ENCODE peak calls at places on chromosomes 11 and 22, in four cellular contexts. E is breast epithelium, Y is SK-N-SH, R is transverse colon. Q is an unnamed sample.

GRCh38 chr22:48760481-48761238 is 1067.0 kb downstream of the BRD1 start:
- DNase-seq in E (no peak), Y (no peak), R (no peak), Q (no peak)

GRCh38 chr11:120431633-120432032 is 79.9 kb upstream of the GRIK4 start:
- DNase-seq in Y (peak), R (no peak), E (no peak), Q (peak)

GRCh38 chr11:120908521-120909181 is 115.3 kb upstream of the TBCEL start:
- DNase-seq in E (no peak), R (no peak), Y (no peak), Q (no peak)

GRCh38 chr11:8309862-8310261 is 46.2 kb upstream of the LMO1 start:
- DNase-seq in E (no peak), Y (peak), R (no peak), Q (no peak)

GRCh38 chr22:17412232-17412631 is 43.0 kb downstream of the CECR2 start:
- DNase-seq in R (no peak), Y (no peak), E (no peak), Q (no peak)

GRCh38 chr11:94519478-94520084 is 7.3 kb downstream of the C11orf97 start:
- DNase-seq in Y (peak), R (no peak), E (no peak), Q (peak)

GRCh38 chr11:10456519-10456918 is 1.5 kb downstream of the AMPD3 start:
- DNase-seq in Y (no peak), R (no peak), E (no peak), Q (no peak)

GRCh38 chr11:19607656-19608360 is 104.8 kb upstream of the NAV2 start:
- DNase-seq in E (no peak), R (no peak), Y (no peak), Q (no peak)

GRCh38 chr11:11841121-11841604 is 609 bp upstream of the USP47 start:
- DNase-seq in E (peak), R (peak), Y (no peak), Q (no peak)

GRCh38 chr22:41217553-41218157 is 12.5 kb downstream of the L3MBTL2 start:
- DNase-seq in R (peak), E (peak), Y (no peak), Q (peak)

GRCh38 chr22:30245985-30246901 is at the start of gene LIF:
- DNase-seq in Y (peak), E (no peak), R (peak), Q (peak)

GRCh38 chr11:17516551-17517150 is 27.6 kb downstream of the USH1C start:
- DNase-seq in R (no peak), Y (no peak), E (no peak), Q (no peak)

GRCh38 chr22:36162127-36163034 is 1.8 kb upstream of the APOL3 start:
- DNase-seq in E (no peak), R (no peak), Y (no peak), Q (no peak)

GRCh38 chr11:116893437-116893836 is 56.0 kb upstream of the APOA1 start:
- DNase-seq in E (no peak), R (no peak), Y (no peak), Q (no peak)

GRCh38 chr22:44871782-44872181 is 119.4 kb downstream of the ARHGAP8 start:
- DNase-seq in R (no peak), E (no peak), Y (no peak), Q (no peak)

GRCh38 chr11:57761301-57762234 is at the start of gene CTNND1:
- DNase-seq in Y (peak), E (peak), R (peak), Q (peak)

GRCh38 chr22:22059476-22060002 is 77.0 kb upstream of the TOP3B start:
- DNase-seq in R (no peak), E (no peak), Y (no peak), Q (no peak)

GRCh38 chr11:65034423-65034822 is 6.6 kb upstream of the SAC3D1 start:
- DNase-seq in Y (no peak), E (no peak), R (no peak), Q (no peak)

GRCh38 chr11:65035579-65035978 is 5.4 kb upstream of the SAC3D1 start:
- DNase-seq in R (no peak), E (no peak), Y (no peak), Q (no peak)

GRCh38 chr11:65040520-65041205 is 347 bp upstream of the SAC3D1 start:
- DNase-seq in R (peak), E (peak), Y (peak), Q (peak)

GRCh38 chr11:65041206-65042035 is at the start of gene SAC3D1:
- DNase-seq in R (peak), Y (peak), E (no peak), Q (peak)

DNA sequence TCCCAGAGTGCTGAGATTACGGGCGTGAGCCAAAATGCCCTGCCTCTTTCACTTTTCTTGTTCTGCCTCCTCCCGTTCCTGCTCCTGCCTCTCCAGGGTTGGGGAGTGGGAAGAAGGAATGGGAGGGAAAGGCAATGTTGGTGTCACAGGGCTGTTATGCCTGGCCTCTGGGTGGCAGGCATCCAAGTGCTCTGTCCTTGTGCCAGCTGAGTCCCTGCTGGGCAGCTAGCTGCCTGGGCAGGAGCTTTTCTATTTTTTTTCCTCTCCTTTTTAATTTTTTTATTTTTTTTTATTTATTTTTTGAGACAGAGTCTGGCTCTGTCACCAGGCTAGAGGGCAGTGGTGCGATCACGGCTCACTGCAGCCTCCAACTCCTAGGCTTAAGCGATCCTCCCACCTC is 4.1 kb upstream of the SAC3D1 start:
- DNase-seq in R (peak), Y (no peak), E (no peak), Q (no peak)
- TF ChIP-seq CTCF in R (no peak), Y (no peak), E (no peak), Q (no peak)

DNA sequence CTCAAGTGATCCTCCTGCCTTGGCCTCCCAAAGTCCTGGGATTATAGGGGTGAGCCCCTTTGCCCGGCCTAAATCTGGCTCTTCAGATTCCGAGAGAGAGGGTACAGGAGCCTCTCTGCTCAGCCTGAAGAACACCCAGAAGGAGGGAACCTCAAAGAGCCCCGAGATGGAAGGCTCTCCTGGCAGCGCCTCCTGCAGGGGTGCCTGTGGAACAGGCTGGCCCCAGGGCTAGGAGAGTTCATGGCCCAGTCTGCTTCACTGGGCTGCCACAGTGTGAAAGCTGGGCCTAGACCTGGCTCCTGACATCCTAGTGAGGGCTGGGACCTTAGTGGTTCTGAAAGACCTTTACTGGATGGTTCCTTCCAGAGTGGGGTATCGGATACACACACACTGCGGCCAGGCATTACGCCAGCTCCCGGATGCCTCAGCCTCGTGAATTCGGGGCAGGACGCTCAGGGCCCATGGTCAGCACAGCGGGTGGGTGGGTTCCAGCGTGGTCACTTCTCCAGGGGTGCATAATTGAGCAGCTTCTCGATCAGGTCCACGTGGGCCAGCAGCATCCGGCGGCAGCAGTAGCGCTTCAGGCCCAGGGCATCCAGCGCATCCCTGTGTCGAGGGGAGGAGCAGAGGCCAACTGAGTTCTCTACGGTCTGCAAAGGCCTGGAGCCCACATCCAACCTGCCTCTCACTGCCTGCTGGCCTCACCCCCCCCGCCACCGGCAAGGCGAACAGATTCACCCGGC is 2.3 kb downstream of the POLR2L start:
- DNase-seq in R (no peak), E (no peak), Y (peak), Q (peak)
- TF ChIP-seq CTCF in R (no peak), E (no peak), Y (peak), Q (peak)

GRCh38 chr11:68646832-68647231 is 37.5 kb upstream of the GAL start:
- DNase-seq in E (no peak), Y (no peak), R (no peak), Q (no peak)

GRCh38 chr11:68641880-68642279 is 42.5 kb upstream of the GAL start:
- DNase-seq in R (no peak), E (no peak), Y (peak), Q (no peak)

DNA sequence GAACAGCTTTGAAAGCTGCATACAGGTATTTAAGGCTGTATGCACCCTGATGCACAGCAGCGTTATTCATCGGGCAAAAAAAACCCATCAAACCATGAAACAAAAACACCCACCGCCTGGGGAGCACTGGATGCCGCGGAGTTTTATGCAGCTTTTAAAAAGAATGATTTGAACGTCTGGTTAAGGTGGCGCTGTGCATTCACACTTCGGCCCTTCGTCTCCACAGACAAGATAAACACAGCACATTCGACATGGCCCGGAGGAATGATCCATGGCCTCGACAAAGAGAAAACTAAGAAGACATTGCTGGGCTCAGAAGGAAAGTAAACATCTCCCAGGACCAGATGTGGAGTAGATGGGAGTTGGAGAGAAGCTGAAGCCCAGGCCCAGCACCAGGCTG is 40.8 kb upstream of the GAL start:
- DNase-seq in E (no peak), Y (peak), R (no peak), Q (peak)
- TF ChIP-seq CTCF in E (no peak), Y (no peak), R (no peak), Q (peak)

GRCh38 chr11:64765291-64765803 is 5.6 kb upstream of the PYGM start:
- DNase-seq in R (no peak), E (no peak), Y (peak), Q (no peak)
- TF ChIP-seq CTCF in R (no peak), E (no peak), Y (peak), Q (no peak)

GRCh38 chr11:133835258-133836075 is 9.8 kb downstream of the SPATA19 start:
- DNase-seq in R (no peak), Y (peak), E (peak), Q (peak)
- TF ChIP-seq CTCF in R (peak), Y (peak), E (peak), Q (peak)

Q was measured in foreskin fibroblast.